ENCODE peak calls at places on chromosomes 3 and 15, in four cellular contexts. O is Jurkat, Clone E6-1; G is GM10248; A is A549. F is an unnamed sample.

GRCh38 chr3:68809596-68809995 is 122.8 kb downstream of the TAFA4 start:
- DNase-seq in O (no peak), A (no peak), G (no peak), F (no peak)

GRCh38 chr15:92645051-92645631 is 10.4 kb downstream of the FAM174B start:
- DNase-seq in A (no peak), O (no peak), G (no peak), F (no peak)

GRCh38 chr3:177679568-177680441 is 482.5 kb upstream of the TBL1XR1 start:
- DNase-seq in A (no peak), G (no peak), O (no peak), F (no peak)

GRCh38 chr3:169659858-169660614 is 3.5 kb downstream of the MECOM start:
- DNase-seq in G (no peak), A (no peak), O (no peak), F (no peak)

GRCh38 chr3:127426444-127427168 is 138.8 kb upstream of the PRR20G start:
- DNase-seq in G (no peak), A (no peak), O (no peak), F (no peak)

GRCh38 chr3:192917258-192917507 is 473 bp downstream of the MB21D2 start:
- DNase-seq in O (no peak), A (no peak), G (peak), F (no peak)

GRCh38 chr3:12916159-12916558 is 74.8 kb upstream of the RPL32 start:
- DNase-seq in A (no peak), G (no peak), O (peak), F (no peak)

GRCh38 chr3:126485956-126486884 is 10.5 kb upstream of the ZXDC start:
- DNase-seq in O (no peak), A (no peak), G (no peak), F (no peak)

GRCh38 chr15:74053941-74054529 is 28.3 kb downstream of the GOLGA6A start:
- DNase-seq in G (peak), A (peak), O (peak), F (no peak)

GRCh38 chr3:135310317-135310716 is 515.3 kb downstream of the EPHB1 start:
- DNase-seq in A (no peak), O (no peak), G (no peak), F (no peak)

GRCh38 chr3:150216041-150216811 is 191.9 kb upstream of the TSC22D2 start:
- DNase-seq in O (no peak), A (no peak), G (no peak), F (no peak)